ENCODE peak calls at places on chromosomes 3 and 15, in ten cellular contexts. W is fibroblast of lung, A is psoas muscle, S is tibial nerve, Q is tibial artery, B is OCI-LY7, G is heart right ventricle, D is left ventricle myocardium inferior, Z is SK-N-SH, R is breast epithelium. Y is an unnamed sample. For H3K4me1, the result is how much of the 10 kb centered on the place peaks cover.

GRCh38 chr3:171829841-171830559 is 13.1 kb upstream of the TMEM212 start:
- DNase-seq in W (peak), A (peak), S (peak), Q (peak), B (peak), G (peak), D (peak), Z (peak), R (peak), Y (peak)

GRCh38 chr3:79761441-79761840 is 6.4 kb downstream of the ROBO1 start:
- DNase-seq in W (no peak), A (no peak), S (no peak), Q (no peak), B (no peak), G (no peak), D (no peak), Z (no peak), R (no peak), Y (no peak)

GRCh38 chr3:11784962-11785361 is 61.7 kb downstream of the TAMM41 start:
- DNase-seq in W (no peak), A (no peak), S (no peak), Q (no peak), B (peak), G (no peak), D (no peak), Z (peak), R (no peak), Y (no peak)

GRCh38 chr15:89328398-89329254 is 6.0 kb downstream of the POLG start:
- DNase-seq in W (no peak), A (no peak), S (no peak), Q (peak), B (no peak), G (no peak), D (no peak), Z (no peak), R (no peak), Y (no peak)

GRCh38 chr15:53506370-53506769 is 253.1 kb downstream of the WDR72 start:
- DNase-seq in W (no peak), A (no peak), S (no peak), Q (no peak), B (no peak), G (no peak), D (no peak), Z (no peak), R (no peak), Y (no peak)

GRCh38 chr15:48802867-48803266 is 8.0 kb downstream of the CEP152 start:
- DNase-seq in W (peak), A (no peak), S (no peak), Q (no peak), B (no peak), G (no peak), D (no peak), Z (no peak), R (no peak), Y (no peak)

GRCh38 chr3:73552700-73553099 is 72.0 kb downstream of the PDZRN3 start:
- DNase-seq in W (peak), A (no peak), S (no peak), Q (no peak), B (no peak), G (no peak), D (no peak), Z (no peak), R (no peak), Y (no peak)

GRCh38 chr3:65033577-65033976 is 345.8 kb upstream of the ADAMTS9 start:
- DNase-seq in W (peak), A (no peak), S (no peak), Q (no peak), B (no peak), G (no peak), D (no peak), Z (no peak), R (no peak), Y (no peak)

GRCh38 chr15:100931143-100931890 is 12.2 kb downstream of the LRRK1 start:
- DNase-seq in W (no peak), A (no peak), S (no peak), Q (no peak), B (peak), G (no peak), D (no peak), Z (no peak), R (no peak), Y (no peak)

GRCh38 chr3:167728176-167728575 is 6.5 kb downstream of the PDCD10 start:
- DNase-seq in W (peak), A (no peak), S (no peak), Q (no peak), B (no peak), G (no peak), D (no peak), Z (no peak), R (no peak), Y (no peak)

GRCh38 chr3:79032686-79033318 is 735.0 kb downstream of the ROBO1 start:
- DNase-seq in W (peak), A (no peak), S (peak), Q (no peak), B (peak), G (peak), D (no peak), Z (peak), R (no peak), Y (no peak)

GRCh38 chr15:29681486-29681845 is 140.8 kb downstream of the TJP1 start:
- DNase-seq in W (no peak), A (no peak), S (no peak), Q (no peak), B (no peak), G (no peak), D (no peak), Z (no peak), R (no peak), Y (no peak)

GRCh38 chr15:73225358-73226015 is 143.3 kb downstream of the HCN4 start:
- DNase-seq in W (no peak), A (no peak), S (no peak), Q (no peak), B (no peak), G (no peak), D (no peak), Z (no peak), R (no peak), Y (no peak)

GRCh38 chr3:185711255-185711870 is 113.5 kb downstream of the IGF2BP2 start:
- DNase-seq in W (peak), A (no peak), S (no peak), Q (no peak), B (no peak), G (no peak), D (no peak), Z (no peak), R (no peak), Y (no peak)

GRCh38 chr3:185984203-185984602 is 46.4 kb upstream of the TRA2B start:
- DNase-seq in W (no peak), A (no peak), S (no peak), Q (no peak), B (no peak), G (no peak), D (no peak), Z (no peak), R (no peak), Y (no peak)

GRCh38 chr3:22012471-22012870 is 261.5 kb upstream of the ZNF385D start:
- DNase-seq in W (peak), A (no peak), S (no peak), Q (no peak), B (no peak), G (no peak), D (no peak), Z (no peak), R (no peak), Y (no peak)

GRCh38 chr15:68082735-68083134 is 28.6 kb downstream of the PIAS1 start:
- DNase-seq in W (no peak), A (no peak), S (no peak), Q (no peak), B (no peak), G (no peak), D (no peak), Z (no peak), R (no peak), Y (no peak)
- H3K4me3 ChIP-seq in W (no peak), A (no peak), S (no peak), Q (no peak), B (no peak), G (no peak), D (no peak), Z (no peak), R (no peak), Y (no peak)

DNA sequence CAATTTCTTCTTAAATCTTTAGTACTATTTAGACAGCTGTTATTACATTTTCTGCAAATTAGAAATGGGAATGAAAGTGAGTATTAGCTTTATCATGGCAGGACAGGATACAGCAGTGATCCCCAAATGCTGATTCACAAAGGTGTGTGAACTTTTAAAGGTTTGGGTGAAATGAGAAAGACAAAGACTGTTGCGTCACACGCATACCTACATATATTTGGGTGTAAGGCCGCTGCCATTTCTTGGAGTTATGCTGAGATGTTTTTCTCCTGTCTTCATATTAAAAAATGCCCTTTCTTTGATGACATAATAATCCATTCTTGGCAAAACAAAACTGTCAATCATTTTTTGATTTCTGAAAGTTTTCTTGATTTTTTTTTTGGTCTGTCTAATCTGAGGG is 4.7 kb downstream of the MITF start:
- DNase-seq in W (no peak), A (no peak), S (no peak), Q (no peak), B (no peak), G (no peak), D (no peak), Z (no peak), R (no peak), Y (no peak)
- H3K4me1 ChIP-seq in W (under half), A (half or more), S (half or more), Q (under half), B (under half), G (half or more), D (half or more), Z (under half), R (under half), Y (under half)

GRCh38 chr3:49840371-49840770 is 16.0 kb downstream of the TRAIP start:
- DNase-seq in W (no peak), A (no peak), S (no peak), Q (no peak), B (no peak), G (peak), D (no peak), Z (no peak), R (no peak), Y (no peak)

GRCh38 chr3:49842843-49843242 is 13.5 kb downstream of the TRAIP start:
- DNase-seq in W (no peak), A (no peak), S (no peak), Q (no peak), B (no peak), G (no peak), D (no peak), Z (no peak), R (no peak), Y (no peak)

GRCh38 chr3:49841806-49842205 is 14.6 kb downstream of the TRAIP start:
- DNase-seq in W (no peak), A (no peak), S (no peak), Q (no peak), B (no peak), G (no peak), D (no peak), Z (no peak), R (no peak), Y (no peak)

GRCh38 chr3:49839193-49839809 is 17.1 kb downstream of the TRAIP start:
- DNase-seq in W (peak), A (peak), S (peak), Q (peak), B (peak), G (peak), D (peak), Z (peak), R (peak), Y (peak)

DNA sequence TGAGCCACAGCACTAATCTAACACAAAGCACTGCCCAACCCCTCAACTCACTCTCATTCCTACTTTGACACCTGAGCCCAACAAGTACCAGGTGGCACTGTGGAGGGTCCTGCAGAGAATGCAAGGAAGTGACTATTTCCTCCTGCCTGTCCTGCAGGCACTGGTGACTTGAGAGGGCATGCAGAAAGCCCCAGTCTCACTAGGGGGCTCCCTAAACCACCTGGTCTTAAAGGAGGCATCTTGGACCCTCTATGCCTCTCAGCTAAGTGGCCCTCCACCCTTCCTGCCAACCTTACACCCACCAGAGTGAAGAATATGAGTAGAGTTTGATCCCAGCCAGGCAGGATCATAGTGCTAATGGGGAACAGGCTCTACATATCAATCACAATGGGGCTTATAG is 15.2 kb downstream of the TRAIP start:
- DNase-seq in W (no peak), A (no peak), S (no peak), Q (no peak), B (peak), G (no peak), D (no peak), Z (no peak), R (no peak), Y (no peak)
- TF ChIP-seq CTCF in W (peak), A (peak), S (no peak), Q (peak), B (peak), G (peak), D (peak), Z (peak), R (no peak), Y (no peak)

DNA sequence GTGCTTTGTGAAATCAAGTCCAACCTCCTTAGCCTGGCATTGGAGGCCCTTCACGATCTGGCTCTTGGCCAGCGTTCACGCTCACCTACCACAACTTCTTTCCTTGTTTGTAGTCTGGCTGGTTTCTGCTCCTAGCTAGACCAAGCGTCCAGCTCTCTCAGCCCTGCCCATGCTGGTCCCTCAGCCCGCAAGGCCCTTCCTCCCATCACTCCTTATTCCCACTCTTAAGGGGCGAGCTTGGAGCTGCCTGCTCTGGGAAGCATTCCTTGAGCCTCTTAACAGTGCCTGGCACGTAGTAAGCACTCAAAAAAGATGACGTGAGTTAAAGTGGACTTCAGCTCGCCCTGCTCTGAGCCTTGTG is 8.7 kb downstream of the SLC6A6 start:
- DNase-seq in W (no peak), A (no peak), S (no peak), Q (no peak), B (no peak), G (no peak), D (no peak), Z (no peak), R (no peak), Y (no peak)
- H3K4me3 ChIP-seq in W (no peak), A (no peak), S (no peak), Q (no peak), B (no peak), G (no peak), D (no peak), Z (no peak), R (no peak), Y (no peak)

GRCh38 chr3:14406762-14407161 is 4.4 kb downstream of the SLC6A6 start:
- DNase-seq in W (no peak), A (no peak), S (no peak), Q (no peak), B (no peak), G (no peak), D (no peak), Z (no peak), R (no peak), Y (no peak)
- H3K4me1 ChIP-seq in W (under half), A (half or more), S (under half), Q (under half), B (half or more), G (under half), D (half or more), Z (under half), R (under half), Y (under half)

GRCh38 chr3:54533856-54534255 is 394.0 kb downstream of the LRTM1 start:
- DNase-seq in W (no peak), A (no peak), S (no peak), Q (no peak), B (no peak), G (no peak), D (no peak), Z (no peak), R (no peak), Y (no peak)
- TF ChIP-seq CTCF in W (no peak), A (no peak), S (no peak), Q (no peak), B (no peak), G (no peak), D (no peak), Z (no peak), R (no peak), Y (no peak)

GRCh38 chr3:183153210-183153950 is 9.2 kb downstream of the LAMP3 start:
- DNase-seq in W (no peak), A (no peak), S (no peak), Q (no peak), B (no peak), G (no peak), D (no peak), Z (no peak), R (no peak), Y (no peak)
- H3K4me3 ChIP-seq in W (no peak), A (no peak), S (no peak), Q (no peak), B (no peak), G (no peak), D (no peak), Z (no peak), R (no peak), Y (no peak)

GRCh38 chr3:169822983-169823382 is 10.3 kb upstream of the LRRC34 start:
- DNase-seq in W (no peak), A (no peak), S (no peak), Q (no peak), B (no peak), G (no peak), D (no peak), Z (no peak), R (no peak), Y (no peak)
- H3K4me1 ChIP-seq in W (under half), A (under half), S (under half), Q (under half), B (under half), G (under half), D (under half), Z (under half), R (under half), Y (under half)